ENCODE peak calls at places on chromosomes 11 and 22, in six cellular contexts. One of them, this sample, is unnamed.

GRCh38 chr11:35106595-35106994 is 32.4 kb upstream of the CD44 start:
- DNase-seq in cardiac muscle cell: no peak
- DNase-seq in kidney epithelial cell: no peak
- DNase-seq in CD8-positive, alpha-beta T cell: no peak
- DNase-seq in cardiac fibroblast: no peak
- DNase-seq in AG09309: no peak
- DNase-seq in this sample: no peak

GRCh38 chr11:73564903-73565302 is 33.0 kb downstream of the FAM168A start:
- DNase-seq in cardiac muscle cell: no peak
- DNase-seq in kidney epithelial cell: no peak
- DNase-seq in CD8-positive, alpha-beta T cell: no peak
- DNase-seq in cardiac fibroblast: no peak
- DNase-seq in AG09309: no peak
- DNase-seq in this sample: no peak

GRCh38 chr22:29225422-29226090 is 19.9 kb downstream of the EMID1 start:
- DNase-seq in cardiac muscle cell: peak; percentile 23
- DNase-seq in kidney epithelial cell: no peak
- DNase-seq in CD8-positive, alpha-beta T cell: no peak
- DNase-seq in cardiac fibroblast: peak; percentile 44
- DNase-seq in AG09309: no peak
- DNase-seq in this sample: no peak

GRCh38 chr11:8732748-8733241 is 50.2 kb downstream of the RPL27A start:
- DNase-seq in cardiac muscle cell: peak; percentile 87
- DNase-seq in kidney epithelial cell: no peak
- DNase-seq in CD8-positive, alpha-beta T cell: no peak
- DNase-seq in cardiac fibroblast: peak; percentile 84
- DNase-seq in AG09309: no peak
- DNase-seq in this sample: no peak

GRCh38 chr11:93958991-93959390 is 62.2 kb upstream of the HEPHL1 start:
- DNase-seq in cardiac muscle cell: no peak
- DNase-seq in kidney epithelial cell: no peak
- DNase-seq in CD8-positive, alpha-beta T cell: no peak
- DNase-seq in cardiac fibroblast: no peak
- DNase-seq in AG09309: no peak
- DNase-seq in this sample: no peak

GRCh38 chr11:69916806-69917387 is 97.7 kb upstream of the FGF3 start:
- DNase-seq in cardiac muscle cell: no peak
- DNase-seq in kidney epithelial cell: no peak
- DNase-seq in CD8-positive, alpha-beta T cell: no peak
- DNase-seq in cardiac fibroblast: no peak
- DNase-seq in AG09309: no peak
- DNase-seq in this sample: no peak

GRCh38 chr11:61294717-61295595 is at the start of gene VWCE:
- DNase-seq in cardiac muscle cell: peak; percentile 64
- DNase-seq in kidney epithelial cell: no peak
- DNase-seq in CD8-positive, alpha-beta T cell: peak; percentile 53
- DNase-seq in cardiac fibroblast: peak; percentile 37
- DNase-seq in AG09309: no peak
- DNase-seq in this sample: peak; percentile 74

GRCh38 chr22:37526376-37526775 is 7.2 kb upstream of the CARD10 start:
- DNase-seq in cardiac muscle cell: peak; percentile 38
- DNase-seq in kidney epithelial cell: no peak
- DNase-seq in CD8-positive, alpha-beta T cell: no peak
- DNase-seq in cardiac fibroblast: peak; percentile 90
- DNase-seq in AG09309: no peak
- DNase-seq in this sample: no peak

GRCh38 chr22:32794449-32795213 is 6.9 kb upstream of the TIMP3 start:
- DNase-seq in cardiac muscle cell: no peak
- DNase-seq in kidney epithelial cell: no peak
- DNase-seq in CD8-positive, alpha-beta T cell: no peak
- DNase-seq in cardiac fibroblast: no peak
- DNase-seq in AG09309: no peak
- DNase-seq in this sample: no peak

GRCh38 chr11:88175004-88175706 is at the start of gene RAB38:
- DNase-seq in cardiac muscle cell: peak; percentile 35
- DNase-seq in kidney epithelial cell: no peak
- DNase-seq in CD8-positive, alpha-beta T cell: no peak
- DNase-seq in cardiac fibroblast: no peak
- DNase-seq in AG09309: no peak
- DNase-seq in this sample: peak; percentile 20

DNA sequence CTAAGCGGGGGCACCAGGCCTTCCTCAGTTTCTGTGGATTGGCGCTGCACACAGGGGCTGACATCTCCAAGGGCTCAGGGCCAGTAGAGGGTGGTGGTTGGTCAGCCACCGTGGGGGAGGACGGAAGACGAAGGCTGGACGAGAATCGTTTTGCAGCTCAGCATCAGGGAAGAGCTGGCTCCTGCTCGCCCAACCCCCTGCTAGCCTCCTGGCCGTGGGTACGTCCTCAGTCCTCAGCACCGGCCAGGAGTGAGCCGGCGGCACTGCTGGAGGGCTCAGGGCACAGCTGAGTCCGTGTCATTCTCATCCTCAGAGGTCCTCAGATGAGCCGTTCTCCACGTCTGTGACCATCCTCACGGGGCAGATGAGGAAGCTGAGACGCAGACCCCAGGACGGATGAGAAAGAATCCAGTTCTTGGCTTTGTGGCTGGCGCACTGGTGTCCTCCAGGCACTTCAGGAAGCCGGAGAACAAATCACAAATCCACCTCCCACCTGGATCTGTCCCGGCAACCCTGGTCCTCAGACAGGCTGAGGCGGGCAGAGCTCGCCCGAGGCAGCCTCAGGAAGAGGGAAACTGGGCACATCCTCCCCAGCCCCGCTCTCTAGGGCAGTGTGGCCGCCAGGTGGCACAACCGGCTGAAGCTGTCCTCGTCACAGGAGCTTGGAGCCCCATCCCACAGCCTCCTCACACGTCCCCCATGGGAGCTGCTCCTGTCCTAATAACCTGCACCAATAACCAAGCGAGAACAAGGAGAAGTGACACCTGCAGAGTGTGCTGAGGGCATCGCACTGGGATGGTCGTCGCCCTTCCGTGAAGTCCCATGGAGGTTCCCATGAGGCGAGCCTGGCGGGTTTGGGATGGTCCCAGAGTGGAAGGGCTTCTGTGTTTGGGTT is 393.7 kb downstream of the BRD1 start:
- DNase-seq in cardiac muscle cell: no peak
- DNase-seq in kidney epithelial cell: no peak
- DNase-seq in CD8-positive, alpha-beta T cell: no peak
- DNase-seq in cardiac fibroblast: no peak
- DNase-seq in AG09309: no peak
- DNase-seq in this sample: no peak
- TF ChIP-seq CTCF in cardiac muscle cell: no peak
- TF ChIP-seq CTCF in kidney epithelial cell: no peak
- TF ChIP-seq CTCF in CD8-positive, alpha-beta T cell: no peak
- TF ChIP-seq CTCF in cardiac fibroblast: no peak
- TF ChIP-seq CTCF in AG09309: no peak
- TF ChIP-seq CTCF in this sample: peak; percentile 33

GRCh38 chr11:14892036-14892556 is at the start of gene CYP2R1:
- DNase-seq in cardiac muscle cell: peak; percentile 99
- DNase-seq in kidney epithelial cell: peak; percentile 88
- DNase-seq in CD8-positive, alpha-beta T cell: peak; percentile 85
- DNase-seq in cardiac fibroblast: peak; percentile 98
- DNase-seq in AG09309: peak; percentile 90
- DNase-seq in this sample: peak; percentile 81

GRCh38 chr11:14892577-14892976 is 546 bp upstream of the CYP2R1 start:
- DNase-seq in cardiac muscle cell: no peak
- DNase-seq in kidney epithelial cell: no peak
- DNase-seq in CD8-positive, alpha-beta T cell: no peak
- DNase-seq in cardiac fibroblast: no peak
- DNase-seq in AG09309: no peak
- DNase-seq in this sample: no peak

GRCh38 chr11:14886509-14886908 is 5.5 kb downstream of the CYP2R1 start:
- DNase-seq in cardiac muscle cell: no peak
- DNase-seq in kidney epithelial cell: no peak
- DNase-seq in CD8-positive, alpha-beta T cell: no peak
- DNase-seq in cardiac fibroblast: no peak
- DNase-seq in AG09309: no peak
- DNase-seq in this sample: no peak

GRCh38 chr11:14894657-14895598 is 2.9 kb upstream of the CYP2R1 start:
- DNase-seq in cardiac muscle cell: peak; percentile 94
- DNase-seq in kidney epithelial cell: no peak
- DNase-seq in CD8-positive, alpha-beta T cell: no peak
- DNase-seq in cardiac fibroblast: peak; percentile 87
- DNase-seq in AG09309: peak; percentile 20
- DNase-seq in this sample: no peak

DNA sequence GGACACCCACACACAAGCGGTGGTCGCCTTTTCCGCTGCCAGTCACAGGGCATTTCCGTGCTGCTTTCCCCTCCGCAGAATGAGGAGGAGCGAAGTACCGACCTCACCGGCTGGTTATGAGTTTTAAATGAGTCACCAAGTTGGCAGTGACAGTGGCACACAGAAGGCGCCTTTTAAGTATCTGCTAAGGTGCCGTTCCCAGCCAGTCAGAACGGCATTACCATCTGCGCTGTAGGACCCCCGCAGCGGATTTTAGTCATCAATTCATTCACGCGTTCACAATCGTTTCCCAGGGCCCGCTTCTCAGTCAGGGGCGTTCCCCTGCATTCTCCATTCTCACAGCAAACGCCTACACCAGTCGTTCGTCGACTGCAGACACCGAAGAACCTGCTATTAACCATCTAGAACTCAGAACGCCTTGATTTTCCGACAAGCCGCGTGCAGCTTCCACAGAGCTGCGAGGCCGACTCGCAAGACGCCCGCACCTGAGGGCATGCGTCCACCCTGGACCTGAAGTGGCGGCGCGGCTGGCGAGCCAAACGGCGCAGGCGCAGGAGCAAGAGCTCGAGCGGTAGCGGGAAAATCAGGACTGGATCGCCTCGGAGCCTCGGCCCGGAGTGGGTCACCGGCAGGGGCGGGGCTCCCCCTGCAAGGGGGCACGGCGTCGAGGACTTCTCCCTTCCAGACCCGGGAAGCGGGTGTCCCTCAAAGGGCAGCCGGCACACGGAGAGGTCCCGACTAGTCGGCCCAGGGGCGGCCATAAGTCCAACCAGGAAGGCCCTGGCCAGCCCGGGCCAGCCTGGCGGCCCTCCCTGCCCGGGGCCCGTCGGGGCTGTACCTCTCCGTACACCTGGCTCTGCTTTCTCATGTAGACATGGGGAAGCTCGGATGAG is 642 bp downstream of the CYP2R1 start:
- DNase-seq in cardiac muscle cell: peak; percentile 93
- DNase-seq in kidney epithelial cell: peak; percentile 73
- DNase-seq in CD8-positive, alpha-beta T cell: peak; percentile 80
- DNase-seq in cardiac fibroblast: peak; percentile 91
- DNase-seq in AG09309: peak; percentile 40
- DNase-seq in this sample: peak; percentile 86
- TF ChIP-seq CTCF in cardiac muscle cell: no peak
- TF ChIP-seq CTCF in kidney epithelial cell: no peak
- TF ChIP-seq CTCF in CD8-positive, alpha-beta T cell: no peak
- TF ChIP-seq CTCF in cardiac fibroblast: no peak
- TF ChIP-seq CTCF in AG09309: no peak
- TF ChIP-seq CTCF in this sample: no peak

DNA sequence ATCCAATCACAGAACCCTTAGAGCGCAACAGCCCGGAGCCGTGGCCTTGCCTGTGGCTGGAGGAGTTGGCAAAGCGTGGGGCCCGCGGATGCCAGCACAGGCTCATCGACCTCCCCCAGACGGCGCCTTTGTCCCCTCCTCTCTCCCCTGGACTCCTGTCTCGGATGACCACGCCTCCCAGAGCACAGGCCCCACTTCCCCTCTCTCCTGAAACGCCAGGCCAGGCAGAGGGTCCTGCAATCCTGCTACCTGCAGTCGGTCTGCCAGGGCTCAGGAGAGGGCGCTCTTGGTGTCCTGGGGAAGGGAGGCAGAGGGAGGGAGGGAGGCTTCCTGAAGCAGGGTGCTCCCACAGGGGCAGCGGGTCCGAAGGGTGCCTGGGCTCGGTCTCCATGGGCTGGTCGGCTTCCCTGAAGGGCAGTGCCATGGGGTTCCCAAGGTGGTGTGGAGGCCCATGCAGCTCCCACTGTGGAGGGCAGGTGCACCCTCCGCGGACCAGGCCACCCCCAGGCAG is 16.6 kb upstream of the TTLL12 start:
- DNase-seq in cardiac muscle cell: peak; percentile 46
- DNase-seq in kidney epithelial cell: no peak
- DNase-seq in CD8-positive, alpha-beta T cell: no peak
- DNase-seq in cardiac fibroblast: no peak
- DNase-seq in AG09309: no peak
- DNase-seq in this sample: no peak
- TF ChIP-seq CTCF in cardiac muscle cell: peak; percentile 12
- TF ChIP-seq CTCF in kidney epithelial cell: peak; percentile 19
- TF ChIP-seq CTCF in CD8-positive, alpha-beta T cell: no peak
- TF ChIP-seq CTCF in cardiac fibroblast: no peak
- TF ChIP-seq CTCF in AG09309: no peak
- TF ChIP-seq CTCF in this sample: no peak

DNA sequence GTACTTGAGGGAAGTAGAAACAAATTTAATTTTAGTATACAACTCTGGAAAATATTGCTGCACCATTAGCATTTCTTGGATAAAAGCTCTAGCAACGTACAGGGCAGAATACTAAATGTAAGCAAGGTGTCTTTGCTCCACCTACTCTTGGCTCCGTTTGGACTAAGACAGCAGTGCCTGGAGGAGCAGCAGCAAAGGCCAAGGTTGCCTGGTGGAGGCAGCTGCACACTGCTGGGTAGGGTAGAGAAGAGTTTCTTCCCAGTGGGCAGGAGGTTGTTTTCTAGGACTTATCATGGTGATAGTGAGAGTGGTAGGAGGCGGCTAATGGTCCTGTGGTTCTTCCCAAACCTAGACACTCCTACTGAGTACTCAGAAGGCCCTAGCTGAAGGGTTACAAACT is 2.2 kb upstream of the OR8D4 start:
- DNase-seq in cardiac muscle cell: no peak
- DNase-seq in kidney epithelial cell: no peak
- DNase-seq in CD8-positive, alpha-beta T cell: no peak
- DNase-seq in cardiac fibroblast: no peak
- DNase-seq in AG09309: no peak
- DNase-seq in this sample: no peak
- TF ChIP-seq CTCF in cardiac muscle cell: no peak
- TF ChIP-seq CTCF in kidney epithelial cell: no peak
- TF ChIP-seq CTCF in CD8-positive, alpha-beta T cell: no peak
- TF ChIP-seq CTCF in cardiac fibroblast: no peak
- TF ChIP-seq CTCF in AG09309: no peak
- TF ChIP-seq CTCF in this sample: no peak

DNA sequence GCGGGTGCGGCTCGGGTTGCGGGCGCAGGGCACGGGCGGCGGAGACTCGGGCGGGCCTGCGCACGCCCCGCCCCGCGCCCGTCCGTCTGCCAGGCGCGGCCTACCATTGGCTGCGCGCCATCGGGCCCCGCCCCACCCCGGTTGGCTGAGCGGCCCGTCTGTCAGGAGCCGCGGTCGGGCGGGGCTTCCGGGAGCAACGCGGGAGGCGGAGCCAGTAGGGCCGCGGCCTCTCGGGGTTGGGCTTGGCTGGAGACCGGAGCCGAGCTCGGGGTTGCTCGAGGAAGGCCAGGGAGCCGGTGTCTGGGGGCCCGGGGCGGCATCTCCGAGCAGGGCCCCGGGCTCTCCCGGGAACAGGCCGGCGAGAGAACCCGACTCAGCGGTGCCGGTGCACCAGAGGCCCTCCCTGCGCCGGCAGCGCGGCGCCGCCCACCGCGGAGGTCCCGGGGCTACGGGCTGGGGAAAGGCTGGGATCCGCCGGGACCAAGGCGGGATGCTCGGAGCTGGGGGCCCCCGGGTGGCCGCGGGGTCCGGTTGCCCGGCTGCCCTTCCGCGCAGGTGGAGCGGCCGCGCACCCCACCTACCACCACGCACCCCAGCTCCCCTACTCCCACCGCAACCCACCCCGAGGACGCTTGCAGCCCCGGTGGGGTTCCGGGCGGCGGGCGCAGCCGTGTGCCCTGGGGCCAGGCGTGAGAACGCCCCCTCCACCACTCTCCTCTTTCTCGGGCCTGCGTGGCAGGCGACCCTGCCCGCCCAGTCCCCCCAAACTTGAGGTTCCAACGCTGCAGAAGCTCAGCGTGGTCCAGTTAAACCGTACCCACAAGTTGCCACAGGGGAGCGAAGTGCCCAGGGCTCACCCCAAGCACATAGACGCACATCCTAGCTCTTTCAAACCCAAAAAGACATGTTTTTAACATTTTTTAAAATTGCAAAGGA is at the start of gene HRAS:
- DNase-seq in cardiac muscle cell: peak; percentile 97
- DNase-seq in kidney epithelial cell: peak; percentile 51
- DNase-seq in CD8-positive, alpha-beta T cell: peak; percentile 95
- DNase-seq in cardiac fibroblast: peak; percentile 94
- DNase-seq in AG09309: peak; percentile 66
- DNase-seq in this sample: peak; percentile 90
- TF ChIP-seq CTCF in cardiac muscle cell: no peak
- TF ChIP-seq CTCF in kidney epithelial cell: no peak
- TF ChIP-seq CTCF in CD8-positive, alpha-beta T cell: no peak
- TF ChIP-seq CTCF in cardiac fibroblast: no peak
- TF ChIP-seq CTCF in AG09309: no peak
- TF ChIP-seq CTCF in this sample: no peak

This sample was measured in neural crest cell.